ENCODE peak calls at places on chromosomes 7 and 10, in ten cellular contexts. M is NCI-H460; E is neuronal stem cell; T is CD4-positive, alpha-beta T cell; Y is GM12892; O is midbrain; S is fibroblast of the aortic adventitia; G is renal cortical epithelial cell; J is endothelial cell; P is glutamatergic neuron. I is an unnamed sample.

GRCh38 chr10:128739937-128740336 is 613.7 kb upstream of the MKI67 start:
- DNase-seq in M (no peak), E (no peak), T (no peak), Y (no peak), O (no peak), S (no peak), G (no peak), J (peak), P (no peak), I (no peak)

GRCh38 chr7:56040691-56041090 is 10.6 kb downstream of the PSPH start:
- DNase-seq in M (no peak), E (no peak), T (no peak), Y (no peak), O (no peak), S (no peak), G (peak), J (no peak), P (no peak), I (no peak)

GRCh38 chr7:86963599-86964230 is 95.7 kb downstream of the ELAPOR2 start:
- DNase-seq in M (peak), E (no peak), T (no peak), Y (no peak), O (no peak), S (peak), G (no peak), J (no peak), P (no peak), I (no peak)

GRCh38 chr7:28686418-28686800 is 271.7 kb downstream of the TRIL start:
- DNase-seq in M (peak), E (peak), T (no peak), Y (no peak), O (peak), S (peak), G (peak), J (peak), P (no peak), I (no peak)

GRCh38 chr7:66119502-66119901 is 4.9 kb downstream of the CRCP start:
- DNase-seq in M (no peak), E (no peak), T (no peak), Y (no peak), O (no peak), S (no peak), G (no peak), J (no peak), P (no peak), I (no peak)

GRCh38 chr7:154371424-154371823 is 319.2 kb downstream of the DPP6 start:
- DNase-seq in M (no peak), E (no peak), T (no peak), Y (no peak), O (no peak), S (no peak), G (no peak), J (no peak), P (no peak), I (no peak)

GRCh38 chr10:21732067-21732772 is 198.2 kb downstream of the MLLT10 start:
- DNase-seq in M (peak), E (peak), T (no peak), Y (peak), O (peak), S (peak), G (peak), J (peak), P (peak), I (no peak)

GRCh38 chr7:102096706-102097427 is 189.8 kb upstream of the SH2B2 start:
- DNase-seq in M (no peak), E (no peak), T (no peak), Y (no peak), O (no peak), S (no peak), G (peak), J (no peak), P (no peak), I (no peak)

GRCh38 chr7:98378210-98378819 is 22.6 kb downstream of the BAIAP2L1 start:
- DNase-seq in M (no peak), E (no peak), T (no peak), Y (no peak), O (no peak), S (no peak), G (no peak), J (no peak), P (no peak), I (no peak)

GRCh38 chr7:131493559-131493958 is 62.9 kb downstream of the PODXL start:
- DNase-seq in M (no peak), E (no peak), T (no peak), Y (no peak), O (no peak), S (no peak), G (no peak), J (no peak), P (no peak), I (no peak)

GRCh38 chr10:78578929-78579328 is 489.8 kb upstream of the ZMIZ1 start:
- DNase-seq in M (no peak), E (no peak), T (no peak), Y (no peak), O (no peak), S (no peak), G (no peak), J (no peak), P (no peak), I (no peak)

GRCh38 chr10:8352696-8353095 is 298.2 kb downstream of the GATA3 start:
- DNase-seq in M (no peak), E (no peak), T (no peak), Y (no peak), O (no peak), S (no peak), G (no peak), J (no peak), P (no peak), I (no peak)

GRCh38 chr7:2953588-2954407 is 89.9 kb downstream of the CARD11 start:
- DNase-seq in M (no peak), E (no peak), T (no peak), Y (no peak), O (no peak), S (no peak), G (no peak), J (no peak), P (no peak), I (no peak)

I was measured in D721Med.